ENCODE peak calls at places on chromosomes 6 and 20, in nine cellular contexts. U is HCEC 1CT; W is head of caudate nucleus; X is hippocampal formation; H is naive thymus-derived CD8-positive, alpha-beta T cell; C is naive thymus-derived CD4-positive, alpha-beta T cell; Z is CD4-positive, alpha-beta T cell; E is A549; Y is GM20000. V is an unnamed sample.

GRCh38 chr20:3777726-3778629 is 3.3 kb downstream of the SPEF1 start:
- DNase-seq in Y (peak; percentile 69), W (peak; percentile 67), E (peak; percentile 66), H (peak; percentile 33), U (peak; percentile 34), C (no peak), X (peak; percentile 45), Z (no peak), V (peak; percentile 33)

GRCh38 chr6:137823826-137824501 is 43.1 kb upstream of the TNFAIP3 start:
- DNase-seq in X (no peak), H (peak; percentile 90), Y (no peak), W (no peak), Z (peak; percentile 97), E (peak; percentile 30), C (peak; percentile 97), U (peak; percentile 49), V (peak; percentile 84)

GRCh38 chr6:35786810-35787209 is 6.0 kb downstream of the CLPSL1 start:
- DNase-seq in C (no peak), U (no peak), E (no peak), X (no peak), H (no peak), Y (no peak), W (no peak), Z (no peak), V (no peak)

GRCh38 chr20:57399587-57400261 is 8.5 kb downstream of the RBM38 start:
- DNase-seq in Y (peak; percentile 87), E (no peak), Z (no peak), H (peak; percentile 49), X (no peak), C (peak; percentile 23), W (no peak), U (no peak), V (peak; percentile 20)

GRCh38 chr6:12331951-12332749 is 42.0 kb downstream of the EDN1 start:
- DNase-seq in C (no peak), X (no peak), Z (no peak), E (peak; percentile 99), U (peak; percentile 14), H (no peak), W (no peak), Y (no peak), V (no peak)

GRCh38 chr20:11894072-11894471 is 23.6 kb upstream of the BTBD3 start:
- DNase-seq in U (no peak), H (no peak), W (no peak), C (no peak), Z (no peak), E (no peak), Y (no peak), X (no peak), V (no peak)

GRCh38 chr20:48772183-48772976 is 55.4 kb downstream of the PREX1 start:
- DNase-seq in Z (no peak), U (no peak), H (peak; percentile 32), W (peak; percentile 74), E (no peak), Y (no peak), X (peak; percentile 51), C (no peak), V (no peak)

GRCh38 chr6:159602370-159603185 is 90.5 kb downstream of the SOD2 start:
- DNase-seq in U (no peak), Z (no peak), X (no peak), E (no peak), Y (no peak), W (no peak), C (no peak), H (no peak), V (peak; percentile 6)

GRCh38 chr6:45377041-45377554 is 636 bp downstream of the SUPT3H start:
- DNase-seq in X (no peak), E (peak; percentile 6), U (no peak), C (no peak), H (no peak), W (peak; percentile 87), Z (no peak), Y (no peak), V (peak; percentile 31)

GRCh38 chr6:75601608-75602163 is at the start of gene SENP6:
- DNase-seq in C (peak; percentile 79), X (peak; percentile 81), U (peak; percentile 66), H (peak; percentile 71), Z (peak; percentile 57), Y (peak; percentile 86), E (peak; percentile 77), W (peak; percentile 90), V (peak; percentile 76)

GRCh38 chr20:56736285-56736857 is 107.3 kb downstream of the TFAP2C start:
- DNase-seq in X (no peak), U (no peak), Y (no peak), W (no peak), H (no peak), Z (no peak), C (no peak), E (no peak), V (no peak)

GRCh38 chr6:21707527-21707926 is 114.0 kb downstream of the SOX4 start:
- DNase-seq in E (no peak), U (no peak), W (no peak), Z (no peak), C (no peak), X (no peak), H (no peak), Y (no peak), V (no peak)

GRCh38 chr20:57611605-57612311 is 8.5 kb downstream of the ZBP1 start:
- DNase-seq in U (no peak), H (no peak), C (no peak), Y (no peak), X (no peak), Z (no peak), E (no peak), W (peak; percentile 60), V (no peak)

GRCh38 chr6:107634147-107635057 is 144.5 kb downstream of the SOBP start:
- DNase-seq in E (no peak), C (no peak), X (no peak), H (peak; percentile 9), W (no peak), U (no peak), Z (no peak), Y (peak; percentile 54), V (no peak)

GRCh38 chr6:34888874-34889555 is at the start of gene ANKS1A:
- DNase-seq in H (peak; percentile 94), C (peak; percentile 92), U (peak; percentile 42), W (peak; percentile 95), X (peak; percentile 81), Z (peak; percentile 88), E (peak; percentile 64), Y (peak; percentile 92), V (peak; percentile 27)

GRCh38 chr6:7496266-7496875 is 45.1 kb upstream of the DSP start:
- DNase-seq in C (no peak), Y (no peak), W (no peak), X (no peak), U (no peak), Z (no peak), H (no peak), E (no peak), V (no peak)

GRCh38 chr20:4132956-4133355 is 117.6 kb upstream of the RNF24 start:
- DNase-seq in Y (no peak), W (no peak), E (no peak), U (no peak), Z (no peak), X (no peak), H (no peak), C (no peak), V (no peak)

GRCh38 chr20:56245761-56246160 is 2.8 kb upstream of the MC3R start:
- DNase-seq in E (no peak), H (no peak), U (peak; percentile 33), X (no peak), W (no peak), C (no peak), Y (no peak), Z (no peak), V (peak; percentile 4)

GRCh38 chr20:50269111-50270033 is 78.7 kb downstream of the CEBPB start:
- DNase-seq in W (no peak), Y (no peak), Z (no peak), X (no peak), H (no peak), C (no peak), U (no peak), E (no peak), V (no peak)

GRCh38 chr20:62216636-62217566 is 3.2 kb downstream of the HRH3 start:
- DNase-seq in C (no peak), Y (no peak), U (no peak), W (no peak), Z (no peak), E (no peak), H (no peak), X (no peak), V (no peak)

GRCh38 chr20:41101660-41102059 is 35.7 kb upstream of the PLCG1 start:
- DNase-seq in E (no peak), C (no peak), W (no peak), H (no peak), X (no peak), Z (no peak), Y (no peak), U (no peak), V (no peak)

GRCh38 chr20:49867453-49868215 is 47.7 kb downstream of the SPATA2 start:
- DNase-seq in H (no peak), E (no peak), Z (no peak), X (no peak), U (no peak), W (no peak), Y (no peak), C (no peak), V (no peak)

GRCh38 chr20:49136817-49137571 is 51.1 kb downstream of the STAU1 start:
- DNase-seq in U (no peak), W (no peak), Y (no peak), Z (no peak), C (no peak), H (no peak), E (no peak), X (no peak), V (no peak)

GRCh38 chr20:2052741-2053140 is 48.9 kb upstream of the STK35 start:
- DNase-seq in U (no peak), W (no peak), H (no peak), E (no peak), C (no peak), X (no peak), Z (no peak), Y (no peak), V (no peak)

GRCh38 chr6:44976677-44977405 is 351.3 kb upstream of the RUNX2 start:
- DNase-seq in X (no peak), W (no peak), U (no peak), C (peak; percentile 81), Z (no peak), E (no peak), Y (no peak), H (peak; percentile 7), V (peak; percentile 26)